ENCODE peak calls at places on chromosomes 13 and 19, in eight cellular contexts. U is GM23338, D is PC-3, J is SK-N-SH, T is PC-9, V is HCT116, P is MM.1S, W is hepatocyte. R is an unnamed sample. For H3K9me2, the result is how much of the 10 kb centered on the place peaks cover.

GRCh38 chr19:15562861-15563260 is 52.2 kb upstream of the CYP4F8 start:
- DNase-seq in U (no peak), D (peak), J (no peak), T (peak), V (peak), P (no peak), W (no peak), R (no peak)

GRCh38 chr19:7742991-7743390 is 4.3 kb downstream of the CD209 start:
- DNase-seq in U (no peak), D (no peak), J (no peak), T (no peak), V (no peak), P (no peak), W (no peak), R (no peak)

GRCh38 chr19:12137541-12137940 is 2.6 kb downstream of the ZNF20 start:
- DNase-seq in U (peak), D (peak), J (no peak), T (no peak), V (no peak), P (peak), W (no peak), R (peak)

GRCh38 chr13:38577048-38577447 is 109.8 kb upstream of the FREM2 start:
- DNase-seq in U (peak), D (no peak), J (no peak), T (no peak), V (no peak), P (peak), W (peak), R (no peak)

GRCh38 chr13:22169473-22169872 is 498.6 kb downstream of the FGF9 start:
- DNase-seq in U (no peak), D (no peak), J (no peak), T (no peak), V (no peak), P (no peak), W (no peak), R (no peak)

GRCh38 chr13:46516624-46517318 is 36.2 kb upstream of the LRCH1 start:
- DNase-seq in U (peak), D (no peak), J (no peak), T (no peak), V (no peak), P (no peak), W (peak), R (no peak)

GRCh38 chr13:108961542-108962125 is 332.2 kb downstream of the MYO16 start:
- DNase-seq in U (peak), D (peak), J (peak), T (peak), V (peak), P (peak), W (peak), R (peak)

GRCh38 chr19:2607712-2608601 is 94.5 kb downstream of the GNG7 start:
- DNase-seq in U (no peak), D (no peak), J (no peak), T (no peak), V (no peak), P (peak), W (no peak), R (no peak)

GRCh38 chr19:5356918-5357317 is 16.3 kb upstream of the PTPRS start:
- DNase-seq in U (no peak), D (no peak), J (no peak), T (no peak), V (no peak), P (no peak), W (no peak), R (no peak)

GRCh38 chr13:51585234-51585672 is 991 bp downstream of the WDFY2 start:
- DNase-seq in U (no peak), D (no peak), J (no peak), T (no peak), V (no peak), P (no peak), W (no peak), R (peak)

GRCh38 chr13:82136880-82137279 is 1745.4 kb downstream of the SLITRK1 start:
- DNase-seq in U (no peak), D (peak), J (no peak), T (no peak), V (no peak), P (no peak), W (no peak), R (no peak)

GRCh38 chr13:31945202-31945978 is 86.2 kb upstream of the FRY start:
- DNase-seq in U (peak), D (peak), J (peak), T (peak), V (no peak), P (no peak), W (peak), R (no peak)

GRCh38 chr13:33509642-33510229 is 224.2 kb upstream of the STARD13 start:
- DNase-seq in U (no peak), D (peak), J (no peak), T (no peak), V (no peak), P (no peak), W (no peak), R (no peak)

GRCh38 chr13:48580185-48580803 is 47.4 kb upstream of the RCBTB2 start:
- DNase-seq in U (peak), D (peak), J (peak), T (no peak), V (peak), P (peak), W (peak), R (peak)

GRCh38 chr13:20943519-20944012 is 41.0 kb upstream of the XPO4 start:
- DNase-seq in U (peak), D (peak), J (peak), T (peak), V (peak), P (peak), W (peak), R (peak)

GRCh38 chr13:20940083-20940482 is 37.5 kb upstream of the XPO4 start:
- DNase-seq in U (no peak), D (no peak), J (no peak), T (peak), V (no peak), P (no peak), W (peak), R (no peak)

GRCh38 chr13:20942938-20943518 is 40.5 kb upstream of the XPO4 start:
- DNase-seq in U (no peak), D (no peak), J (no peak), T (no peak), V (no peak), P (no peak), W (no peak), R (no peak)

DNA sequence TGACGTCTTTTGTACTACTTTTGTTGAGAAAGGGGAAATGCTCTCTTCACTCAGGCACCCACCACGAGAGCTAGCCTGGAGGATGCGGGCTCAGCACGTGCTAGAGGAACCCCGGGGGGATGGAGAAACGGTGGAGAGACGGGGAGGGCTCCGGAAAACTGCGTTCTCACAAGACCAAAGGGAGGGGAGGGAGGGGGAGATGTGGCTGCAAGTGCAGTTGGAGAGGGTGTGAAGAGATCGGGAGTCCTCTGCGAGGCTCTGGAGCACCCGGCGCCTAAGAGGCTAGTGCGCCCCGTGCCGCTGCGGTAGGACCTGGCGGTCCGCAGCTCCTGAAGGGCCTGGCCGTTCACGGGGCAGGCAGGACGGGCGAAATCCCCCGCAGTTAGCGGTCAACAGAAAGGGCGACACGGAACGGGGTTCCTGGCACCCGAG is 43.4 kb upstream of the XPO4 start:
- DNase-seq in U (peak), D (no peak), J (peak), T (no peak), V (no peak), P (no peak), W (no peak), R (no peak)
- H3K4me3 ChIP-seq in U (peak), D (no peak), J (peak), T (no peak), V (no peak), P (no peak), W (no peak), R (no peak)

DNA sequence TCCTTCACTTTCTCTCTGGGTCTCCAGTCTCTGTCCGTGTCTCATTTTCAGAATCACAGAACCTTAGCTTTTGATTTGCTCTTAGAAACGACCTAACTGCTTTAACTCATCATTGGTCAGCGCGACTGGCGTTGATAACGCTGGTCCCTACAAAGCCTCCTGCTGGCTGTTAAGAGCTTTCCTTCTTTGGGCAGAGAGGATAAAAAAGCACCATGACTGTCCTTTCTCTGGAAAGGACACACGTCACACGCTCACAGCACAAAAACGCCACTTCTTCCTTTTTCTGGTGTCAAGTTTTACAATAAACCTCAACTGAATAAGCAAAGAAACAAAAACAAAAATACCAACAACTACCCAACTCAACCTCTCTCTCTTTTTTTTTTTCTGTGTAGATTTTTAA is 1.7 kb upstream of the KLK12 start:
- DNase-seq in U (peak), D (no peak), J (no peak), T (peak), V (no peak), P (no peak), W (no peak), R (no peak)
- H3K9me2 ChIP-seq in U (under half), D (under half), J (under half), T (under half), V (under half), P (under half), W (under half), R (under half)

DNA sequence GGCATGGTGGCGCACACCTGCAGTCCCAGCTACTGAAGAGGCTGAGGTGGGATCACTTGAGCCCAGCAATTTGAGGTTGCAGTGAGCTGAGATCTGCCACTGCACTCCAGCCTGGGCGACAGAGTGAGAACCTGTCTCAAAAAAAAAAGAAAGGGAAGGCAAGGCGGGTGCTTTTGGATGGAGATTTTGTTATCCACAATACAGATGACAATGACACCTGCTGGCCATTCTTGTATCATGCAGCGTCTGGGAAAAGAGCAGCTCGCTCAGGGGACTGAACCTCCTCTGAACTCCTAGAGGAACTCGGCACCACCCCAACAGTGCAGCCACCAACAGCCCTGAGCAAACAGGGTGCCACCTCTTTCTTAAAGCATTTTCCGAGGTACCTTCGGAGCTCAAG is 22.8 kb downstream of the HAUS8 start:
- DNase-seq in U (peak), D (peak), J (peak), T (peak), V (peak), P (no peak), W (peak), R (peak)
- TF ChIP-seq CTCF in U (peak), D (peak), J (peak), T (peak), V (peak), P (peak), W (peak), R (peak)

GRCh38 chr13:58991826-58992477 is 1171.8 kb downstream of the DIAPH3 start:
- DNase-seq in U (no peak), D (peak), J (no peak), T (no peak), V (no peak), P (no peak), W (no peak), R (no peak)
- H3K4me3 ChIP-seq in U (no peak), D (no peak), J (no peak), T (no peak), V (no peak), P (no peak), W (no peak), R (no peak)

DNA sequence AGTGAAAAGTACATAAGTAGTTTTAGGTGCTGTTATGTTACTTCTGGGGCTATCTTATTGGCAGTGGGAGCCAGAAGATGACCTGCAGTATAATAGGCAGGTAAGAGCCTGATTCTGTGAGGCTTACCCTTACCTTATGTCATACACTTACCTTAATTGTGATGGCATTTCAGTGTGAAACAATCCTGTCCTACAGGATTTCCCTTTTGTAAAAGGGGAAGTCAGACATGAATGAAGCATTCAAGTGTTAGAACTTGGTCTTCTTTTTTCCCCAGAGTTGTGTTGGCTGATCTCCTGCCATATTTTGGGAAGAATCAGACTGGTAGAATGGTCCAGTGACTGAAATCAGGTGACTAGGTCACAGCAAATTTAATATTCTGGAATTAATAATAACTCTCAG is 55.2 kb downstream of the SGCG start:
- DNase-seq in U (no peak), D (no peak), J (no peak), T (no peak), V (no peak), P (no peak), W (no peak), R (no peak)
- H3K9me2 ChIP-seq in U (under half), D (under half), J (under half), T (under half), V (under half), P (under half), W (under half), R (under half)